ENCODE peak calls at places on chromosomes 13 and 19, in six cellular contexts. One of them, this sample, is unnamed.

GRCh38 chr13:110495376-110495775 is 66.1 kb downstream of the RAB20 start:
- DNase-seq in heart left ventricle: peak
- DNase-seq in thyroid gland: no peak
- DNase-seq in tibial nerve: no peak
- DNase-seq in body of pancreas: no peak
- DNase-seq in IMR-90: no peak
- DNase-seq in this sample: no peak

GRCh38 chr19:8973501-8974091 is 36.6 kb downstream of the MUC16 start:
- DNase-seq in heart left ventricle: no peak
- DNase-seq in body of pancreas: no peak
- DNase-seq in thyroid gland: no peak
- DNase-seq in IMR-90: no peak
- DNase-seq in tibial nerve: no peak
- DNase-seq in this sample: no peak

GRCh38 chr13:107205318-107206112 is 637.6 kb upstream of the ARGLU1 start:
- DNase-seq in IMR-90: peak
- DNase-seq in body of pancreas: peak
- DNase-seq in tibial nerve: peak
- DNase-seq in heart left ventricle: peak
- DNase-seq in thyroid gland: peak
- DNase-seq in this sample: peak

GRCh38 chr13:39565036-39565949 is 37.7 kb downstream of the LHFPL6 start:
- DNase-seq in heart left ventricle: peak
- DNase-seq in body of pancreas: no peak
- DNase-seq in thyroid gland: no peak
- DNase-seq in tibial nerve: no peak
- DNase-seq in IMR-90: peak
- DNase-seq in this sample: no peak

GRCh38 chr13:93249259-93249917 is 22.8 kb downstream of the GPC6 start:
- DNase-seq in thyroid gland: no peak
- DNase-seq in heart left ventricle: no peak
- DNase-seq in IMR-90: peak
- DNase-seq in body of pancreas: no peak
- DNase-seq in tibial nerve: no peak
- DNase-seq in this sample: no peak

GRCh38 chr19:54475706-54476105 is 2.6 kb upstream of the CDC42EP5 start:
- DNase-seq in thyroid gland: no peak
- DNase-seq in body of pancreas: no peak
- DNase-seq in heart left ventricle: no peak
- DNase-seq in tibial nerve: no peak
- DNase-seq in IMR-90: no peak
- DNase-seq in this sample: no peak

GRCh38 chr13:62613819-62614218 is 1198.2 kb upstream of the PCDH20 start:
- DNase-seq in tibial nerve: no peak
- DNase-seq in IMR-90: no peak
- DNase-seq in thyroid gland: no peak
- DNase-seq in body of pancreas: no peak
- DNase-seq in heart left ventricle: no peak
- DNase-seq in this sample: no peak

GRCh38 chr13:101916108-101916757 is 463.8 kb downstream of the ITGBL1 start:
- DNase-seq in heart left ventricle: peak
- DNase-seq in IMR-90: no peak
- DNase-seq in thyroid gland: no peak
- DNase-seq in body of pancreas: peak
- DNase-seq in tibial nerve: no peak
- DNase-seq in this sample: no peak

GRCh38 chr19:30222428-30222873 is 149.7 kb upstream of the ZNF536 start:
- DNase-seq in thyroid gland: peak
- DNase-seq in body of pancreas: no peak
- DNase-seq in tibial nerve: no peak
- DNase-seq in heart left ventricle: no peak
- DNase-seq in IMR-90: no peak
- DNase-seq in this sample: no peak

GRCh38 chr13:43223206-43223605 is 199.8 kb downstream of the DNAJC15 start:
- DNase-seq in heart left ventricle: no peak
- DNase-seq in body of pancreas: no peak
- DNase-seq in tibial nerve: no peak
- DNase-seq in thyroid gland: no peak
- DNase-seq in IMR-90: no peak
- DNase-seq in this sample: no peak

GRCh38 chr13:79406597-79406908 is 498 bp upstream of the RBM26 start:
- DNase-seq in tibial nerve: no peak
- DNase-seq in body of pancreas: no peak
- DNase-seq in IMR-90: no peak
- DNase-seq in thyroid gland: no peak
- DNase-seq in heart left ventricle: no peak
- DNase-seq in this sample: no peak

GRCh38 chr13:52070929-52071523 is 46.5 kb downstream of the UTP14C start:
- DNase-seq in body of pancreas: no peak
- DNase-seq in tibial nerve: no peak
- DNase-seq in heart left ventricle: no peak
- DNase-seq in IMR-90: peak
- DNase-seq in thyroid gland: no peak
- DNase-seq in this sample: no peak

GRCh38 chr19:11173516-11174155 is 18.1 kb upstream of the SPC24 start:
- DNase-seq in heart left ventricle: no peak
- DNase-seq in thyroid gland: no peak
- DNase-seq in IMR-90: no peak
- DNase-seq in tibial nerve: no peak
- DNase-seq in body of pancreas: no peak
- DNase-seq in this sample: no peak

GRCh38 chr13:35978607-35979316 is 152.4 kb downstream of the DCLK1 start:
- DNase-seq in heart left ventricle: no peak
- DNase-seq in body of pancreas: peak
- DNase-seq in IMR-90: peak
- DNase-seq in tibial nerve: peak
- DNase-seq in thyroid gland: peak
- DNase-seq in this sample: no peak

GRCh38 chr19:1668339-1669123 is 16.1 kb upstream of the TCF3 start:
- DNase-seq in heart left ventricle: no peak
- DNase-seq in body of pancreas: no peak
- DNase-seq in tibial nerve: no peak
- DNase-seq in IMR-90: no peak
- DNase-seq in thyroid gland: no peak
- DNase-seq in this sample: peak

GRCh38 chr13:29817604-29818378 is 32.6 kb downstream of the UBL3 start:
- DNase-seq in tibial nerve: no peak
- DNase-seq in body of pancreas: no peak
- DNase-seq in thyroid gland: no peak
- DNase-seq in heart left ventricle: no peak
- DNase-seq in IMR-90: peak
- DNase-seq in this sample: no peak

GRCh38 chr13:91747164-91747563 is 348.7 kb downstream of the GPC5 start:
- DNase-seq in IMR-90: no peak
- DNase-seq in tibial nerve: no peak
- DNase-seq in body of pancreas: no peak
- DNase-seq in heart left ventricle: no peak
- DNase-seq in thyroid gland: no peak
- DNase-seq in this sample: no peak

GRCh38 chr19:48419158-48419920 is 25.9 kb downstream of the GRIN2D start:
- DNase-seq in heart left ventricle: no peak
- DNase-seq in body of pancreas: no peak
- DNase-seq in thyroid gland: peak
- DNase-seq in tibial nerve: no peak
- DNase-seq in IMR-90: peak
- DNase-seq in this sample: peak

GRCh38 chr19:44647144-44647543 is 3.4 kb downstream of the PVR start:
- DNase-seq in body of pancreas: no peak
- DNase-seq in IMR-90: no peak
- DNase-seq in tibial nerve: no peak
- DNase-seq in heart left ventricle: peak
- DNase-seq in thyroid gland: no peak
- DNase-seq in this sample: no peak

GRCh38 chr19:49924004-49924880 is 4.8 kb upstream of the ATF5 start:
- DNase-seq in IMR-90: no peak
- DNase-seq in thyroid gland: no peak
- DNase-seq in tibial nerve: no peak
- DNase-seq in body of pancreas: no peak
- DNase-seq in heart left ventricle: no peak
- DNase-seq in this sample: no peak

GRCh38 chr13:110354715-110355473 is 47.8 kb downstream of the COL4A2 start:
- DNase-seq in body of pancreas: no peak
- DNase-seq in tibial nerve: no peak
- DNase-seq in IMR-90: no peak
- DNase-seq in heart left ventricle: no peak
- DNase-seq in thyroid gland: no peak
- DNase-seq in this sample: no peak

GRCh38 chr13:79404985-79405384 is 1.1 kb downstream of the RBM26 start:
- DNase-seq in body of pancreas: no peak
- DNase-seq in heart left ventricle: no peak
- DNase-seq in thyroid gland: no peak
- DNase-seq in IMR-90: no peak
- DNase-seq in tibial nerve: no peak
- DNase-seq in this sample: no peak

GRCh38 chr19:40650749-40651305 is 39.6 kb downstream of the NUMBL start:
- DNase-seq in body of pancreas: no peak
- DNase-seq in tibial nerve: peak
- DNase-seq in thyroid gland: no peak
- DNase-seq in IMR-90: peak
- DNase-seq in heart left ventricle: no peak
- DNase-seq in this sample: no peak

GRCh38 chr19:47106819-47107200 is 6.8 kb downstream of the ZC3H4 start:
- DNase-seq in IMR-90: peak
- DNase-seq in heart left ventricle: no peak
- DNase-seq in body of pancreas: no peak
- DNase-seq in thyroid gland: no peak
- DNase-seq in tibial nerve: no peak
- DNase-seq in this sample: no peak

GRCh38 chr19:35717665-35718344 is at the start of gene KMT2B:
- DNase-seq in body of pancreas: no peak
- DNase-seq in thyroid gland: no peak
- DNase-seq in tibial nerve: peak
- DNase-seq in heart left ventricle: peak
- DNase-seq in IMR-90: no peak
- DNase-seq in this sample: peak
- TF ChIP-seq POLR2A in body of pancreas: no peak
- TF ChIP-seq POLR2A in thyroid gland: no peak
- TF ChIP-seq POLR2A in tibial nerve: no peak
- TF ChIP-seq POLR2A in heart left ventricle: peak
- TF ChIP-seq POLR2A in IMR-90: no peak
- TF ChIP-seq POLR2A in this sample: no peak

DNA sequence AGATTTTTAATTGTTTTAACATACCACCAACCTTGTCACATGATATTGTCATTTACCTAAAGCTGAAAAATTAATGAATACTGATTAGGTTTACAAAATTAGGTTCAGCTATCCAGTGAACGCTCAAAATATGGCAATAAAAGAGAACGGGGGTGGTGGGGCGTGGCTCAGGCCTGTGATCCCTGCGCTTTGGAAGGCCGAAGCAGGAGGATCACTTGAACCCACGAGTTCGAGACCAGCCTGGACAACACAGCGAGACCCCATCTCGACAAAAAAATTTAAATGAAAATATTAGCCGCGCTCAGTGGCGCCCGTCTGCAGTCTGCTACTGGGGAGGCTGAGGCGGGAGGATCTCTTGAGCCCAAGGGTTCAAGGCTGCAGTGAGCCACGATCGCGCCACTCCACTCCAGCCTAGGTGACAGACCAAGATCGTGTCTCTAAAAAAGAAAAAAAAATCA is 516 bp upstream of the FAM32A start:
- DNase-seq in tibial nerve: no peak
- DNase-seq in thyroid gland: no peak
- DNase-seq in heart left ventricle: no peak
- DNase-seq in IMR-90: no peak
- DNase-seq in body of pancreas: no peak
- DNase-seq in this sample: no peak
- H3K27ac ChIP-seq in tibial nerve: peak
- H3K27ac ChIP-seq in thyroid gland: no peak
- H3K27ac ChIP-seq in heart left ventricle: peak
- H3K27ac ChIP-seq in IMR-90: peak
- H3K27ac ChIP-seq in body of pancreas: no peak
- H3K27ac ChIP-seq in this sample: peak

GRCh38 chr13:44436589-44437337 is 63.1 kb downstream of the SERP2 start:
- DNase-seq in IMR-90: peak
- DNase-seq in heart left ventricle: peak
- DNase-seq in body of pancreas: peak
- DNase-seq in tibial nerve: peak
- DNase-seq in thyroid gland: peak
- DNase-seq in this sample: peak

GRCh38 chr13:44433863-44434262 is 60.2 kb downstream of the SERP2 start:
- DNase-seq in body of pancreas: no peak
- DNase-seq in thyroid gland: no peak
- DNase-seq in IMR-90: no peak
- DNase-seq in tibial nerve: no peak
- DNase-seq in heart left ventricle: no peak
- DNase-seq in this sample: no peak

GRCh38 chr13:44437356-44438233 is 64.0 kb downstream of the SERP2 start:
- DNase-seq in heart left ventricle: no peak
- DNase-seq in thyroid gland: no peak
- DNase-seq in body of pancreas: no peak
- DNase-seq in tibial nerve: no peak
- DNase-seq in IMR-90: peak
- DNase-seq in this sample: no peak

GRCh38 chr13:44434441-44435141 is 61.0 kb downstream of the SERP2 start:
- DNase-seq in heart left ventricle: no peak
- DNase-seq in IMR-90: no peak
- DNase-seq in body of pancreas: no peak
- DNase-seq in tibial nerve: no peak
- DNase-seq in thyroid gland: no peak
- DNase-seq in this sample: no peak

DNA sequence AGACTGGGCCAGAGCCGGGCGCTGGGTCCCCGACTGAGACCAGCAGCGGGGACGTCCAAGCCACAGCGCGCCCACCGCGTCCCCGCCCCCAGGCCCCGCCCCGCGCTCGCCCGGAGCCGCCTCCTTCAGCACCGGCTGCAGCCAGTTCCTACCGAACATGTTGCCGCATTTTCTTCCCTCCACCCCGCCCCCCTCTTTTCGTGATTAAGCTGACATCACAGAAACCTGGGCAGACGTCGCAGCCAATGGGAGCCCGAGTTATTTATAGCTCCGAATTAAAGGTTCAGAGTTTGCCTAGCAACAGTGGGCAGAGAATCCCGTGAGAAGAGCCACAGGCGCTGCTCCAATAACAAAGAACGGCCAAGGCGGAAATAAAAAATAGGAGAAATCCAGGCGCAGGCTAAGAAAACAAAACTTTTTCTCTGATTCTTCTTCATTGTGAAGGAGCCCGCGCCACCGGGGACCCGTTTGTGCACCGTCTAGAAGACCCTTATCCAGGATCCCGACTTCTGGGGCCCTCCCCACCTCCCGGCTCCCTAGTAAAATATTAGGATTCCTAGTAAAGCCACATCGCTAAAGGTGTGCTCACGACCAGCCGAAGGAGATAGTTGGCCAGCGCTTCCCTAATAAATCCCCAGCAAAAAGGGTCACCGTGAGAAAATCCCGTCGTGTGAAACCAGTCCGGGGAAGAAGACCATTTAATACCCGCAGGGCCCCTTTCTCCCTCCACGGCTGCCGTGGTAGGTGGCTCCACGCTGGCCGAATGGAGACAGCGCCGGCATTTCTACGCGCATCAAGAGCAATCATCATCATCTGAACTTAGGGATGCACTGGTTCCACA is 61.7 kb downstream of the SERP2 start:
- DNase-seq in thyroid gland: peak
- DNase-seq in IMR-90: peak
- DNase-seq in body of pancreas: peak
- DNase-seq in tibial nerve: peak
- DNase-seq in heart left ventricle: peak
- DNase-seq in this sample: peak
- TF ChIP-seq POLR2A in thyroid gland: no peak
- TF ChIP-seq POLR2A in IMR-90: peak
- TF ChIP-seq POLR2A in body of pancreas: peak
- TF ChIP-seq POLR2A in tibial nerve: peak
- TF ChIP-seq POLR2A in heart left ventricle: peak
- TF ChIP-seq POLR2A in this sample: peak

GRCh38 chr13:19664481-19665230 is 31.2 kb downstream of the MPHOSPH8 start:
- DNase-seq in heart left ventricle: no peak
- DNase-seq in body of pancreas: no peak
- DNase-seq in thyroid gland: no peak
- DNase-seq in tibial nerve: no peak
- DNase-seq in IMR-90: no peak
- DNase-seq in this sample: no peak
- H3K27ac ChIP-seq in heart left ventricle: no peak
- H3K27ac ChIP-seq in body of pancreas: no peak
- H3K27ac ChIP-seq in thyroid gland: no peak
- H3K27ac ChIP-seq in tibial nerve: no peak
- H3K27ac ChIP-seq in IMR-90: no peak
- H3K27ac ChIP-seq in this sample: no peak